ENCODE peak calls at places on chromosomes 4 and X, in four cellular contexts. V is A549, S is body of pancreas, O is Peyer's patch. X is an unnamed sample.

GRCh38 chr4:5708171-5708828 is at the start of gene EVC2:
- DNase-seq in S (peak; percentile 71), V (peak; percentile 13), O (peak; percentile 34), X (no peak)

GRCh38 chrX:34918091-34918736 is 24.4 kb upstream of the FAM47B start:
- DNase-seq in V (peak; percentile 8), O (no peak), S (no peak), X (no peak)

GRCh38 chr4:127997534-127998388 is 32.6 kb downstream of the ABHD18 start:
- DNase-seq in S (peak; percentile 39), V (peak; percentile 58), O (no peak), X (peak; percentile 22)

GRCh38 chrX:53080628-53081580 is 1.3 kb upstream of the TSPYL2 start:
- DNase-seq in S (no peak), V (no peak), O (no peak), X (no peak)

GRCh38 chr4:125321709-125322362 is 7.1 kb downstream of the FAT4 start:
- DNase-seq in O (no peak), S (no peak), V (no peak), X (no peak)

GRCh38 chrX:134753185-134754008 is 95.1 kb upstream of the PLAC1 start:
- DNase-seq in O (no peak), V (peak; percentile 29), S (no peak), X (peak; percentile 13)

GRCh38 chrX:9845574-9845948 is 59.3 kb downstream of the SHROOM2 start:
- DNase-seq in V (no peak), O (no peak), S (no peak), X (no peak)

GRCh38 chrX:130110379-130111219 is at the start of gene ELF4:
- DNase-seq in V (peak; percentile 65), O (peak; percentile 48), S (peak; percentile 54), X (peak; percentile 66)

GRCh38 chr4:190019023-190019858 is 7.8 kb downstream of the FRG2 start:
- DNase-seq in S (no peak), O (no peak), V (no peak), X (no peak)

GRCh38 chrX:68832516-68833447 is 4.0 kb downstream of the EFNB1 start:
- DNase-seq in O (peak; percentile 8), S (no peak), V (no peak), X (no peak)

GRCh38 chr4:137226900-137227299 is 305.4 kb downstream of the PCDH18 start:
- DNase-seq in V (no peak), O (no peak), S (no peak), X (no peak)

GRCh38 chrX:13778916-13779315 is 38.0 kb downstream of the GPM6B start:
- DNase-seq in V (no peak), S (no peak), O (no peak), X (peak; percentile 2)

GRCh38 chrX:261167-261857 is 19.9 kb upstream of the PLCXD1 start:
- DNase-seq in S (no peak), V (peak; percentile 24), O (peak; percentile 15), X (no peak)

GRCh38 chr4:154120690-154121089 is 331.8 kb upstream of the SFRP2 start:
- DNase-seq in S (no peak), V (no peak), O (no peak), X (no peak)

GRCh38 chr4:54661156-54661555 is 3.4 kb downstream of the KIT start:
- DNase-seq in O (no peak), V (no peak), S (no peak), X (no peak)
- TF ChIP-seq POLR2A in O (no peak), V (no peak), S (no peak), X (no peak)

DNA sequence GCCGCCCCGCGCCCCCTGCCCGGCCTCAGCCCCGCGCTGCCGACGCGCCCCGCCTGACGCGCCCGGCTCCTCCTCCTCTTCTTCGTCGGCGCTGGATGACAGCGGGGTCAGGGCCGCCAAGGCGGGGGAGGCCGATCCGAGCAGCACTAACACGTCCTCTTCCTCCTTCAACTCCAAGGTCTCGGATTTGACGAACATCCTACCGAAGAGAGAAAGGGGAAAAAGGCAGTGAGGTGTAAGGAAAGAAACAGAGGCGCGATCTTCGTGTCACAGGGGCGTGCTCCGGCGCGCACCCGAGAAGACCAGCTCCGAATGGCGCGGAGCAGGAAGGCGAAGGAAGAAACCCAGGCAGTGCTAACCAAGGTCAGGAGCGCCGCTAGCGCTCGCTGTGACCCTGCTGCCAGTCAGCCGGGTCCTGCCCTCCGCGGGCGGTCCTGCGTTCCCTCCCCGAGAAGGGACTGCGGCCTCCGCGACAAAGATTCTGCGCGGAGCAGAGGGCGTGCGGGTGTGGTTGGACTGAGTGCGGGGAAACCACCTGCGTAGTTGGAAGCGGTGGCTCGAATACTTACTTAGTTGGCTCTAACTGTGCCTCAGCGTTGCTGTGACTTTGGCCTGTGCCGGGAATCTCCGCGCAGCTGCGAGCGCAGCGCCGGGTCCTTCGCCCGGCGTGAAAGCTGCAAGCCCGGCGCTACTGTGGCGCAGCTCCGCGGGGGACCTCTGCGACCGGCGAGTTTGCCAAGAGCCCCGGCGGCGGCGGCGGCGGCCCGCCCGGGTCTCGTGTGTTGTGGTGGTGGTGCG is 503 bp downstream of the NEUROG2 start:
- DNase-seq in O (no peak), S (peak; percentile 39), V (no peak), X (peak; percentile 35)
- TF ChIP-seq POLR2A in O (no peak), S (no peak), V (no peak), X (no peak)

GRCh38 chr4:74331252-74331651 is 23.0 kb downstream of the EPGN start:
- DNase-seq in V (no peak), S (no peak), O (no peak), X (no peak)
- TF ChIP-seq POLR2A in V (no peak), S (no peak), O (no peak), X (no peak)

GRCh38 chr4:3689576-3690551 is 76.3 kb upstream of the ADRA2C start:
- DNase-seq in S (no peak), O (no peak), V (no peak), X (no peak)
- TF ChIP-seq POLR2A in S (no peak), O (no peak), V (no peak), X (no peak)

GRCh38 chr4:185293202-185293601 is 83.8 kb downstream of the SNX25 start:
- DNase-seq in S (no peak), O (no peak), V (no peak), X (no peak)

GRCh38 chr4:185296665-185297460 is 87.5 kb downstream of the SNX25 start:
- DNase-seq in V (no peak), S (no peak), O (no peak), X (no peak)

GRCh38 chr4:185304541-185304940 is 91.2 kb downstream of the LRP2BP start:
- DNase-seq in V (no peak), O (no peak), S (no peak), X (no peak)

GRCh38 chr4:185298728-185299394 is 89.5 kb downstream of the SNX25 start:
- DNase-seq in O (no peak), V (no peak), S (no peak), X (no peak)
- TF ChIP-seq POLR2A in O (no peak), V (no peak), S (no peak), X (no peak)

DNA sequence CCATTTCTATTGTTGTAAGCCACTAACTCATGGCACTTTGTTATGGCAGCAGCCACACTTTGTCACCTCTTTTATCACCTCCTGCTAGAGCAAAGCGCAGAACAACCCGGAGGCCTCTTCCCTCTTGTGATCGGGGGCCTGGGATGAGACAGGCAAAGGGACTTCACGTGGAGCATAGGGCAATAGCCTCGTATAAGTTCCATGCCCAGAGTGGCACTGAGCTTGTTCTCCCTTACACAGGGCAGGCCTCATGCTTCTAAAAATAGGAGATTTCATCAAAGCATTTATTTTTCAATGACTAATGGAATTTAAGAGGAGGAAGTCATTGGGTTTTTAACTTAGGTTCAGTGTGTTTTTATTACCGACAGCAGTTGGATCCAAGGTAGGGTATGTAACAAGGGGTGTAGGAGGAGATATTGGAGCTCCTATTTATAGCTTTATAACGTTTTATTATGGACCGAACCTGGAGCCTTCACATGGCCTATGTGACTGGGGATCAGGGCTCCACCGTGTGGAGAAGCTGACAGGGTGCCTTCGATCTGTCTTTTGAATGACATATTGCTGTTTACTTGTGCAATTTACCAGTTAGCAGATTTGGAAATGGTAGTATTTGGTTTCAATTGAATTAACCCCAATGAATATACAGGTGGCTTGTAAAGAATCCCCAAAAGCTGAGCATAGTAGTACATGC is 93.8 kb downstream of the SLC2A9 start:
- DNase-seq in S (no peak), V (no peak), O (no peak), X (no peak)
- TF ChIP-seq POLR2A in S (no peak), V (no peak), O (no peak), X (no peak)

DNA sequence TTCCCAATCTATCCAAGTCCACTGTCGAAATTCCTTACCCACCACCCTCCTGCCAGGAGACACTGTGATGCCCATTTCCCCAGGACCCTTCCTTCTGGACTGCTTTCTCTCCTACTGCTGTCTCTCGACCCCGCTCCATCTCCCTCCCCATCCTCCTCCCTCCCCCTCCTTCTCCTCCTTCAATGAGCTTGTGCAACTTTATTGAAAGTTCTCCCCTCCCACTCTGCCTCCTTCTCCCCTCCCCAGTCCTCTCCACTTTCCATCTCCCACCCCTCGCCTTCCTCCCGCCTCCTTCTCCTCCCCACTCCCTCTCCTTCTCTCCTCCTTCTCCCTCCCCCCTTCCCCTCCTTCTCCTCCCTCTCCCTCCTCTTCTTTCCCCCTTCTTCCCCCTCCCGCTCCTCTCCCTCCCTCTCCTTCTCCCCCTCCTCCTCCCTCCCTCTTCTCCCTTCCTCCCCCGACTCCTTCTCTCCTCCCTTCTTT is 116.6 kb upstream of the FAT1 start:
- DNase-seq in O (no peak), S (no peak), V (no peak), X (no peak)
- TF ChIP-seq POLR2A in O (no peak), S (no peak), V (no peak), X (no peak)

DNA sequence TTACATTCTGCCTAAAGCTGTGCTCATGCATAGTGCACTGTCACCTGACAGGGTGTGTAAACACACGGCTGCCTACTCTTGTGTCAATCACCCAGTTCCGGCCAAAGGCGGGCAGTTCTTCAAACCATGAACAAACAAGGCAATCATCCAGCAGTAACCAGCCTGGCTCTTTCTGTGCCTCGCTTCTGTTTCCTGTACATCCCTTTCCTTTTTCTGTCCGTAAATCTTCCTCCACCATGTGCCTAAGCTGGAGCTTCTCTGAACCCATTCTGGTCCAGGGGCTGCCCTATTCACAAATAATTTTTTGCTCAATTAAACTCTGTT is 60.8 kb upstream of the CBR4 start:
- DNase-seq in O (no peak), V (peak; percentile 41), S (peak; percentile 70), X (no peak)
- TF ChIP-seq POLR2A in O (no peak), V (no peak), S (no peak), X (no peak)

GRCh38 chr4:158811704-158812103 is 42.9 kb downstream of the FNIP2 start:
- DNase-seq in S (peak; percentile 36), V (no peak), O (no peak), X (no peak)
- TF ChIP-seq POLR2A in S (no peak), V (no peak), O (no peak), X (no peak)